ENCODE peak calls at places on chromosomes 5 and 9, in four cellular contexts. N, Q, H and M are unnamed samples.

GRCh38 chr9:33446507-33447403 is 638 bp downstream of the AQP3 start:
- DNase-seq in N (peak; percentile 48), Q (peak; percentile 89), H (no peak), M (peak; percentile 70)

GRCh38 chr9:136054798-136055714 is 40.0 kb downstream of the NACC2 start:
- DNase-seq in N (no peak), Q (no peak), H (no peak), M (no peak)

GRCh38 chr5:118628672-118629354 is 359.5 kb downstream of the DTWD2 start:
- DNase-seq in N (no peak), Q (no peak), H (no peak), M (no peak)

GRCh38 chr5:98106116-98107088 is 667.1 kb upstream of the RGMB start:
- DNase-seq in N (peak; percentile 96), Q (no peak), H (no peak), M (no peak)

GRCh38 chr5:10123254-10123989 is 126.3 kb downstream of the ATPSCKMT start:
- DNase-seq in N (no peak), Q (no peak), H (no peak), M (no peak)

GRCh38 chr5:139137703-139138102 is 60.5 kb downstream of the SIL1 start:
- DNase-seq in N (peak; percentile 57), Q (no peak), H (no peak), M (peak; percentile 37)

GRCh38 chr5:30156156-30156555 is 1037.3 kb upstream of the CDH6 start:
- DNase-seq in N (no peak), Q (no peak), H (no peak), M (peak; percentile 13)

GRCh38 chr5:37275521-37275920 is 26.3 kb upstream of the CPLANE1 start:
- DNase-seq in N (no peak), Q (no peak), H (no peak), M (no peak)

GRCh38 chr5:78544531-78545200 is 103.9 kb downstream of the LHFPL2 start:
- DNase-seq in N (peak; percentile 87), Q (peak; percentile 47), H (no peak), M (no peak)

GRCh38 chr5:52598954-52599353 is 188.8 kb upstream of the ITGA1 start:
- DNase-seq in N (no peak), Q (no peak), H (no peak), M (no peak)

GRCh38 chr9:7439355-7439978 is 360.1 kb downstream of the DMAC1 start:
- DNase-seq in N (peak; percentile 6), Q (no peak), H (no peak), M (peak; percentile 85)

GRCh38 chr5:117262607-117263131 is 688.0 kb upstream of the SEMA6A start:
- DNase-seq in N (peak; percentile 14), Q (no peak), H (no peak), M (peak; percentile 69)

GRCh38 chr9:92746567-92747458 is 17.8 kb downstream of the BICD2 start:
- DNase-seq in N (peak; percentile 74), Q (no peak), H (no peak), M (no peak)

GRCh38 chr5:24749701-24750100 is 104.9 kb upstream of the CDH10 start:
- DNase-seq in N (no peak), Q (no peak), H (no peak), M (peak; percentile 12)

GRCh38 chr5:84693256-84693655 is 308.6 kb upstream of the EDIL3 start:
- DNase-seq in N (no peak), Q (no peak), H (no peak), M (no peak)

GRCh38 chr5:33272288-33272687 is 168.5 kb upstream of the TARS1 start:
- DNase-seq in N (peak; percentile 95), Q (no peak), H (no peak), M (peak; percentile 96)

GRCh38 chr9:73719660-73720059 is 568.0 kb downstream of the ANXA1 start:
- DNase-seq in N (no peak), Q (no peak), H (no peak), M (peak; percentile 65)

GRCh38 chr5:179893958-179894895 is 13.5 kb downstream of the TBC1D9B start:
- DNase-seq in N (no peak), Q (no peak), H (peak; percentile 68), M (no peak)

GRCh38 chr9:123353984-123354591 is 1.9 kb upstream of the CRB2 start:
- DNase-seq in N (peak; percentile 56), Q (peak; percentile 65), H (no peak), M (no peak)

GRCh38 chr9:133658442-133659431 is 22.6 kb downstream of the DBH start:
- DNase-seq in N (peak; percentile 12), Q (peak; percentile 88), H (no peak), M (peak; percentile 4)

GRCh38 chr9:32706004-32706749 is 70.7 kb upstream of the TAF1L start:
- DNase-seq in N (no peak), Q (no peak), H (no peak), M (peak; percentile 20)

GRCh38 chr5:73031839-73032238 is 76.0 kb downstream of the FCHO2 start:
- DNase-seq in N (peak; percentile 92), Q (no peak), H (peak; percentile 81), M (peak; percentile 75)

GRCh38 chr5:171596391-171596878 is 177.0 kb downstream of the FGF18 start:
- DNase-seq in N (peak; percentile 66), Q (no peak), H (no peak), M (peak; percentile 82)

GRCh38 chr5:891117-891836 is 1.3 kb downstream of the BRD9 start:
- DNase-seq in N (no peak), Q (no peak), H (peak; percentile 78), M (no peak)

GRCh38 chr5:62316110-62316509 is 10.1 kb downstream of the KIF2A start:
- DNase-seq in N (no peak), Q (no peak), H (no peak), M (no peak)

GRCh38 chr9:128127568-128127989 is at the start of gene PTGES2:
- DNase-seq in N (peak; percentile 83), Q (peak; percentile 86), H (peak; percentile 72), M (peak; percentile 50)

GRCh38 chr9:29209748-29210276 is 1636.5 kb upstream of the C9orf72 start:
- DNase-seq in N (no peak), Q (no peak), H (no peak), M (no peak)

DNA sequence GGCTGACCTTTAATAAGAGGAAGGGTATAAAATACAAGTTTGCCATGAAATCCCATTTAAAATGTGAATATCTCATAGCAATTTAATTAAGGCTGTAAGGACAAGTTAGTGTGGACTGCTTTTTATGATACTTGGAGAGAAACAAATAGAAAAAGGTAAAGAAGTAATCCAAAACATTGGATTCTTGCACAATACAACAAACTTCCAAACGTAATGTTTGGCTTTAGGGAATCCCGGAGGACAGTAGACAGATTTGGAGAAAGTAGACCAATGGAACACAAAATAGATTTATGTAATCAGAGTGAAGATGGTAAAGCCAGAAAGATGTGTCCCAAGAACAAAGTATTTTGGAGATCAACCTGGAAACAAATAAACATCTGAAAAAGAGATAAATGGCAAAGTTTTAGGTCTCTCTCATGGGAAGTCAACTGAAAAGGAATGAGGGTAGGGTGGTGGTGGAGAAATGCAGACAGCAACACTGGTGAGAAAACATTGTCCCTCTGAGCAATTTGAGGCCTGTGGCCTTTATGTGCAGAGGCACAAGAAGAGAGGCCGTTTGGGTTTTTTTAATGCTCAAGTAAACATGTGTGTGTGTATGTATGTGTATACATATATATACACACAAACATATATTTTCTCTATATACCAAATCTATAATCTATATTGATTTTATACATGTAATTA is 620.6 kb downstream of the PDE4D start:
- DNase-seq in N (no peak), Q (no peak), H (no peak), M (no peak)
- H3K4me3 ChIP-seq in N (no peak overlapping the region), Q (no peak overlapping the region), H (no peak overlapping the region), M (no peak overlapping the region)

GRCh38 chr5:68478306-68479091 is 262.9 kb downstream of the PIK3R1 start:
- DNase-seq in N (peak; percentile 38), Q (no peak), H (no peak), M (no peak)

GRCh38 chr5:68479524-68479923 is 264.0 kb downstream of the PIK3R1 start:
- DNase-seq in N (no peak), Q (no peak), H (no peak), M (no peak)

GRCh38 chr5:68480385-68480940 is 264.9 kb downstream of the PIK3R1 start:
- DNase-seq in N (no peak), Q (no peak), H (no peak), M (no peak)

GRCh38 chr5:68475476-68475875 is 259.9 kb downstream of the PIK3R1 start:
- DNase-seq in N (no peak), Q (no peak), H (no peak), M (no peak)

GRCh38 chr5:68476854-68477253 is 261.3 kb downstream of the PIK3R1 start:
- DNase-seq in N (no peak), Q (no peak), H (no peak), M (no peak)
- TF ChIP-seq CTCF in N (no peak), Q (peak; percentile 16), H (peak; percentile 9), M (no peak)

GRCh38 chr9:20353931-20354652 is 268.2 kb downstream of the MLLT3 start:
- DNase-seq in N (peak; percentile 80), Q (no peak), H (no peak), M (peak; percentile 69)

GRCh38 chr9:20355022-20355421 is 267.3 kb downstream of the MLLT3 start:
- DNase-seq in N (peak; percentile 87), Q (no peak), H (no peak), M (peak; percentile 78)

GRCh38 chr9:20357207-20357503 is 265.1 kb downstream of the MLLT3 start:
- DNase-seq in N (peak; percentile 21), Q (no peak), H (no peak), M (no peak)

GRCh38 chr9:20358201-20358600 is 264.1 kb downstream of the MLLT3 start:
- DNase-seq in N (peak; percentile 83), Q (no peak), H (no peak), M (peak; percentile 96)

GRCh38 chr9:20356392-20357206 is 265.7 kb downstream of the MLLT3 start:
- DNase-seq in N (peak; percentile 92), Q (peak; percentile 44), H (no peak), M (peak; percentile 80)
- H3K4me3 ChIP-seq in N (no peak overlapping the region), Q (no peak overlapping the region), H (no peak overlapping the region), M (no peak overlapping the region)

DNA sequence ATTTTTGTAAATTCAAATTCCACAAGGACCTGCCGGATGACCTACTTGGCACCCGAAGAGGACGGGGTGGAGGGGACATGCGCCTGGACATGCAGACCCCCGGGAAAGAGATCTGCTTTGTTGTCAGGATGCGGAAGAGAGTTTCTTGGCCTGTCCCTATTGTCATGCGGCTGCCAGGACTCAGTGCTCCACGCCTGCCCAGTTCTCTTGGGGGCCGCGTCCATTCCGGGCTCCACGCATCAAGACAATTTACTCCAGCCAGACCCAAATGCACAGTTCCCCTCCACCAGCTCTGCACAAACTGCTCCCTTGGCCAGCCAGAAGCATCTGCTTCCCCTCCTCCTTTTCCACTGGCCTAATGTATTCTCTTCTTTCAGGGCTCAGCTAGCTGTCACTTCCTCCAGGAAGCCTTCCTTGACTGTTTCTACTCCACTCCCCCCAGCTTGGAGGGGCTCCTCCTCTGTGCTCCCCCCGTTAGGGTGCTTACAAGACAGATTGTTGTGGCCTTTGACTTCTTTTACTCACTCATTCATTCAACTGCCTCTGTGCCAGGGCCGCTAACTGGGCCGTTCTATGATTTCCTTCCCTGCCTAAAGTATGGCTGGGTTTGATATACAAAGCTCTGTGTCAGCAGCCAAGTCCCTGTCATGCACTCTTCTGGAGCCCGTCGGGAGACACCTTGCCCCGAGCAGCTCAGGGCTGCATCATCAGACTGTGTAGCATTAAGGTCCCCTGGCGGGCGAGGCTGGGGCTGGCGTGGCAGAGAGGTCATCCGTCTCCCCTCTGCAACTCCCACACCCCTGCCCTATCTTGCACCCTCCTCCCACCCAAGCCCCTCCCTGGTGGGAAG is 6.6 kb downstream of the FIBCD1 start:
- DNase-seq in N (no peak), Q (no peak), H (no peak), M (no peak)
- TF ChIP-seq CTCF in N (peak; percentile 26), Q (no peak), H (peak; percentile 40), M (peak; percentile 11)